ENCODE peak calls at places on chromosomes 3 and 15, in ten cellular contexts. F, I, Q, C, R, J, Z, G, U and H are unnamed samples.
A peak's percentile ranks its signal among the peaks of the same experiment; 100 is the strongest.

GRCh38 chr3:19994796-19995195 is 17.3 kb downstream of the PP2D1 start:
- DNase-seq in F (no peak), U (no peak), Q (peak; percentile 10), C (no peak), G (no peak), R (no peak), J (no peak), Z (no peak), I (no peak), H (no peak)

GRCh38 chr3:151002582-151002981 is 30.1 kb upstream of the CLRN1 start:
- DNase-seq in I (no peak), Q (no peak), Z (no peak), R (no peak), U (no peak), C (no peak), G (no peak), F (no peak), J (no peak), H (no peak)

GRCh38 chr3:43738305-43738704 is 47.6 kb downstream of the ABHD5 start:
- DNase-seq in I (no peak), Q (no peak), U (no peak), J (no peak), G (no peak), F (no peak), R (no peak), C (no peak), Z (no peak), H (no peak)

GRCh38 chr3:6785726-6786125 is 75.2 kb upstream of the GRM7 start:
- DNase-seq in I (no peak), J (no peak), G (no peak), Z (no peak), U (no peak), F (no peak), C (no peak), R (no peak), Q (no peak), H (no peak)

GRCh38 chr3:66302288-66302687 is 81.5 kb downstream of the SLC25A26 start:
- DNase-seq in J (peak; percentile 12), G (no peak), R (no peak), I (no peak), U (no peak), Z (no peak), C (no peak), Q (no peak), F (no peak), H (peak; percentile 70)

GRCh38 chr15:31598620-31599019 is 272.0 kb downstream of the KLF13 start:
- DNase-seq in Q (peak; percentile 41), G (peak; percentile 73), I (no peak), Z (no peak), J (peak; percentile 63), C (no peak), R (no peak), F (no peak), U (no peak), H (no peak)

GRCh38 chr15:99165956-99166689 is 61.2 kb downstream of the SYNM start:
- DNase-seq in U (no peak), J (no peak), Q (no peak), G (no peak), R (no peak), Z (no peak), I (no peak), C (no peak), F (no peak), H (no peak)

GRCh38 chr3:51340989-51341636 is 44.0 kb upstream of the MANF start:
- DNase-seq in Q (no peak), R (no peak), C (no peak), J (no peak), Z (no peak), G (no peak), U (no peak), F (no peak), I (no peak), H (no peak)

GRCh38 chr15:77992356-77993222 is 84.9 kb downstream of the TBC1D2B start:
- DNase-seq in Q (no peak), F (no peak), U (no peak), I (no peak), C (no peak), G (no peak), R (no peak), Z (peak; percentile 16), J (no peak), H (no peak)

GRCh38 chr3:133886031-133886722 is 9.5 kb downstream of the RAB6B start:
- DNase-seq in Z (peak; percentile 6), G (no peak), C (no peak), F (no peak), I (no peak), J (no peak), U (no peak), R (no peak), Q (no peak), H (no peak)

GRCh38 chr15:99989095-99989494 is 255.9 kb upstream of the LYSMD4 start:
- DNase-seq in I (no peak), F (no peak), Z (no peak), G (no peak), U (no peak), C (no peak), R (no peak), Q (no peak), J (no peak), H (no peak)

GRCh38 chr3:175410251-175410650 is 551.1 kb downstream of the NAALADL2 start:
- DNase-seq in C (no peak), I (no peak), G (no peak), F (no peak), U (no peak), Z (no peak), R (no peak), J (no peak), Q (no peak), H (no peak)

GRCh38 chr15:69156726-69157381 is 3.6 kb upstream of the GLCE start:
- DNase-seq in I (no peak), R (no peak), U (no peak), G (no peak), Q (no peak), F (no peak), Z (no peak), J (no peak), C (no peak), H (no peak)

GRCh38 chr3:52280046-52280445 is 1.6 kb upstream of the WDR82 start:
- DNase-seq in G (peak; percentile 68), C (no peak), I (no peak), J (no peak), U (no peak), R (no peak), Q (no peak), F (no peak), Z (no peak), H (no peak)

GRCh38 chr3:149564079-149564478 is 89.6 kb downstream of the TM4SF4 start:
- DNase-seq in I (no peak), R (no peak), G (no peak), Q (no peak), J (no peak), U (no peak), Z (no peak), C (no peak), F (no peak), H (no peak)